ENCODE peak calls at places on chromosomes 4 and X, in five cellular contexts. C is activated naive CD4-positive, alpha-beta T cell; X is neuronal stem cell; P is AG08395; Y is NCI-H1417. Z is an unnamed sample.

GRCh38 chr4:157072002-157072401 is 3.9 kb upstream of the GLRB start:
- DNase-seq in C (no peak), X (no peak), P (peak; percentile 24), Y (no peak), Z (no peak)

GRCh38 chr4:150018257-150018656 is 60.0 kb upstream of the DCLK2 start:
- DNase-seq in C (no peak), X (no peak), P (no peak), Y (no peak), Z (no peak)

GRCh38 chr4:84497220-84497834 is 1.8 kb downstream of the NKX6-1 start:
- DNase-seq in C (peak; percentile 1), X (no peak), P (peak; percentile 17), Y (no peak), Z (no peak)

GRCh38 chr4:82429728-82430192 is 502 bp downstream of the HNRNPDL start:
- DNase-seq in C (peak; percentile 72), X (no peak), P (no peak), Y (no peak), Z (no peak)

GRCh38 chrX:10356979-10357378 is 200.2 kb downstream of the CLCN4 start:
- DNase-seq in C (no peak), X (no peak), P (peak; percentile 36), Y (no peak), Z (no peak)

GRCh38 chr4:186191266-186192067 is at the start of gene CYP4V2:
- DNase-seq in C (peak; percentile 76), X (peak; percentile 69), P (peak; percentile 83), Y (peak; percentile 93), Z (peak; percentile 67)

GRCh38 chrX:124736553-124737240 is 390.3 kb downstream of the SH2D1A start:
- DNase-seq in C (peak; percentile 23), X (no peak), P (no peak), Y (peak; percentile 82), Z (no peak)

GRCh38 chr4:145061325-145061920 is 36.6 kb downstream of the ANAPC10 start:
- DNase-seq in C (no peak), X (peak; percentile 24), P (peak; percentile 25), Y (peak; percentile 73), Z (no peak)

GRCh38 chrX:122906726-122907125 is 277.4 kb upstream of the GRIA3 start:
- DNase-seq in C (no peak), X (no peak), P (no peak), Y (no peak), Z (no peak)

GRCh38 chrX:22730542-22730941 is 269.2 kb upstream of the DDX53 start:
- DNase-seq in C (no peak), X (no peak), P (no peak), Y (no peak), Z (no peak)

Z was measured in neural crest cell.